ENCODE peak calls at places on chromosomes 16 and 17, in seven cellular contexts. V is A549, B is upper lobe of left lung, P is tibial nerve, K is GM12878, S is HepG2, G is SK-N-SH. X is an unnamed sample.

GRCh38 chr16:9141813-9142212 is 50.4 kb downstream of the HAPSTR1 start:
- DNase-seq in V (no peak), B (no peak), P (no peak), K (no peak), S (no peak), G (no peak), X (no peak)

GRCh38 chr16:62190426-62190825 is 154.2 kb upstream of the CDH8 start:
- DNase-seq in V (peak; percentile 14), B (no peak), P (no peak), K (no peak), S (peak; percentile 24), G (peak; percentile 31), X (no peak)

GRCh38 chr16:68696514-68696913 is 40.6 kb upstream of the CDH1 start:
- DNase-seq in V (no peak), B (no peak), P (no peak), K (no peak), S (peak; percentile 28), G (no peak), X (no peak)

GRCh38 chr16:23959069-23959800 is 123.5 kb downstream of the PRKCB start:
- DNase-seq in V (no peak), B (no peak), P (no peak), K (no peak), S (no peak), G (no peak), X (no peak)

GRCh38 chr17:55348749-55349354 is 72.8 kb downstream of the MMD start:
- DNase-seq in V (peak; percentile 66), B (no peak), P (peak; percentile 38), K (no peak), S (peak; percentile 69), G (peak; percentile 57), X (peak; percentile 72)

GRCh38 chr16:27758544-27758943 is 208.6 kb downstream of the KATNIP start:
- DNase-seq in V (no peak), B (no peak), P (no peak), K (no peak), S (no peak), G (no peak), X (no peak)

GRCh38 chr16:80993293-80993691 is 13.4 kb downstream of the CMC2 start:
- DNase-seq in V (peak; percentile 70), B (no peak), P (no peak), K (no peak), S (peak; percentile 87), G (no peak), X (no peak)

GRCh38 chr16:24906901-24907300 is 61.1 kb downstream of the SLC5A11 start:
- DNase-seq in V (no peak), B (peak; percentile 38), P (no peak), K (no peak), S (no peak), G (no peak), X (peak; percentile 40)

GRCh38 chr17:29526322-29526721 is 40.5 kb downstream of the ABHD15 start:
- DNase-seq in V (peak; percentile 52), B (no peak), P (no peak), K (no peak), S (no peak), G (no peak), X (no peak)

GRCh38 chr16:86823895-86824671 is 245.7 kb downstream of the FOXL1 start:
- DNase-seq in V (no peak), B (no peak), P (no peak), K (no peak), S (no peak), G (no peak), X (no peak)

GRCh38 chr17:73307130-73307529 is 4.7 kb downstream of the CDC42EP4 start:
- DNase-seq in V (no peak), B (no peak), P (no peak), K (no peak), S (no peak), G (no peak), X (peak; percentile 87)

GRCh38 chr16:56346131-56346890 is 79.0 kb downstream of the AMFR start:
- DNase-seq in V (no peak), B (no peak), P (no peak), K (no peak), S (no peak), G (no peak), X (no peak)

GRCh38 chr17:47935961-47936360 is 5.4 kb upstream of the PNPO start:
- DNase-seq in V (peak; percentile 81), B (no peak), P (no peak), K (no peak), S (no peak), G (no peak), X (no peak)

GRCh38 chr17:8837438-8838075 is 29.9 kb downstream of the PIK3R6 start:
- DNase-seq in V (no peak), B (no peak), P (no peak), K (no peak), S (no peak), G (no peak), X (peak; percentile 57)

GRCh38 chr16:88923926-88924833 is 52.8 kb downstream of the CBFA2T3 start:
- DNase-seq in V (no peak), B (peak; percentile 79), P (no peak), K (no peak), S (peak; percentile 25), G (no peak), X (no peak)

GRCh38 chr16:1420540-1421205 is at the start of gene UQCC4:
- DNase-seq in V (peak; percentile 99), B (peak; percentile 100), P (peak; percentile 99), K (peak; percentile 95), S (peak; percentile 96), G (peak; percentile 97), X (peak; percentile 99)
- TF ChIP-seq EP300 in V (no peak), B (peak; percentile 93), P (peak; percentile 100), K (peak; percentile 55), S (peak; percentile 43), G (no peak), X (peak; percentile 80)

DNA sequence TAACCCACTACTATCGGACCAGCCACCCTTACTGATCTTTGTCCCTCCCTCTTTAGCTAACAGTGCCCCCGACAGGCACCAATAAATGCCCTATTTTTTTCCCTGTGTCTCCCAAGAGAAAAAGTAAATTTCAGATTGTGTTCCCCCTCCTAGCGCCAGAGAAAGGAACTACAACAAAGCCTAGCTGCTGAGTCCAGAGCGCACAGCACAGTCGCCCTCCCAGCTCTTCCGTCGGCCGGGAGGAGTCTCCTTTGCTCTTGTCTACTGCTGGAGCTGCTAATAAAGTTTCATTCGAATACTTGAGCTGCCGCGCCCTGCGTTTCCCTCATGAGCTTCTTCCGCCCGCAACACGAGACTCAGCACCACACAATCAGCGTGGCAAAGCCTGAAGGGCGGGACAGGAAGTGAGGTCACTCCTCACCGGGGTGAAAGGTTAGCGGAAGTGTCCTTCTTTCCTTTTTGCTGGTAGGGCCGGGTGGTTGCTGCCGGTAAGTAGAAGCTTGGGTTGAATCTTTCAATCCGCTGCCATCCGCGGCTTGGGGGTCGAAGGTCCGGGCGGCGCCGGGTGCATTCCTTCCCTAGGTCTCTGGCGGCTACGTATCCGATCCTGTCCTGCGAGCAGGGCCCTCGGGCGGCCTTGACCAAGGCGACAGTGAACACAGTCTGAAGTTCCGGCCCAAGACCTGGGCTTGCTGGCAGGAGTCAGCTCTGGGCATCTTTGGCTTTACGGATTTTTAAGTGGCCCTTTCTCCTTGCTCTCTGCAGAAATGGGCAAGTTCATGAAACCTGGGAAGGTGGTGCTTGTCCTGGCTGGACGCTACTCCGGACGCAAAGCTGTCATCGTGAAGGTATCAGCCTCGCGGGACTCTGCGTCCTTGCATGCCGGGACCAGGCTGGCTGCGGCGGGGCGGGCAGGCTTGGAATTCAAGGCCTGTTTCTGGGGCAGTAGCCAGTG is at the start of gene RPL27:
- DNase-seq in V (peak; percentile 100), B (peak; percentile 91), P (peak; percentile 98), K (peak; percentile 100), S (peak; percentile 100), G (peak; percentile 88), X (peak; percentile 100)
- TF ChIP-seq EP300 in V (no peak), B (peak; percentile 79), P (peak; percentile 99), K (no peak), S (peak; percentile 81), G (peak; percentile 54), X (no peak)

GRCh38 chr17:35022536-35023063 is 40.9 kb downstream of the RFFL start:
- DNase-seq in V (peak; percentile 82), B (no peak), P (peak; percentile 38), K (no peak), S (peak; percentile 24), G (no peak), X (peak; percentile 93)
- TF ChIP-seq EP300 in V (no peak), B (peak; percentile 94), P (no peak), K (no peak), S (no peak), G (no peak), X (peak; percentile 83)

DNA sequence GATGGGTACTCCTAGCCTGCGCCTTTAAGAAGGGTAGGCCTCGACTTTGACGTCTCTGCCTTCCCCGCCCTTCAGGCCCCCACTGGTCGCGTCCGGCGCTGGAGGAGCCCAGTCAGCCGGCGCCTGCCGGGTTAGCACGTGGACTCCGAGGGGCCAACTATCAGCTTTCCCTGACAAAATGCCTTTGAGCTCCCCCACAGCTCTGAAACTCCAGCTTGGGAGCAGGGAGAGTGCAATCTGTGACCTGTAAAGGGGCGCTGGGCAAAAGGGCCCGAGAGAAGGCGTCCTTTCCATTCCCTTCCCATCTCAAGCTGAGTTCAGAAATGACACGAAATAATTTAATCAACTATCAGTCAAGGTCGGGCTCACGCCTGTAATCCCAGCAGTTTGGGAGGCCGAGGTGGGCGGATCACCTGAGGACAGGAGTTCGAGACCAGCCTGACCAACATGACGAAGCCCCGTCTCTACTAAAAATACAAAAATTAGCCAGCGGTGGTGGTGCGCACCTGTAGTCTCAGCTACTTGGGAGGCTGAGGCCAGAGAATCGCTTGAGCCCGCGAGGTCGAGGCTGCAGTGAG is 2.3 kb upstream of the SLC25A39 start:
- DNase-seq in V (peak; percentile 99), B (peak; percentile 97), P (peak; percentile 96), K (peak; percentile 79), S (peak; percentile 95), G (peak; percentile 94), X (peak; percentile 99)
- TF ChIP-seq EP300 in V (no peak), B (peak; percentile 62), P (peak; percentile 91), K (no peak), S (no peak), G (peak; percentile 19), X (no peak)

DNA sequence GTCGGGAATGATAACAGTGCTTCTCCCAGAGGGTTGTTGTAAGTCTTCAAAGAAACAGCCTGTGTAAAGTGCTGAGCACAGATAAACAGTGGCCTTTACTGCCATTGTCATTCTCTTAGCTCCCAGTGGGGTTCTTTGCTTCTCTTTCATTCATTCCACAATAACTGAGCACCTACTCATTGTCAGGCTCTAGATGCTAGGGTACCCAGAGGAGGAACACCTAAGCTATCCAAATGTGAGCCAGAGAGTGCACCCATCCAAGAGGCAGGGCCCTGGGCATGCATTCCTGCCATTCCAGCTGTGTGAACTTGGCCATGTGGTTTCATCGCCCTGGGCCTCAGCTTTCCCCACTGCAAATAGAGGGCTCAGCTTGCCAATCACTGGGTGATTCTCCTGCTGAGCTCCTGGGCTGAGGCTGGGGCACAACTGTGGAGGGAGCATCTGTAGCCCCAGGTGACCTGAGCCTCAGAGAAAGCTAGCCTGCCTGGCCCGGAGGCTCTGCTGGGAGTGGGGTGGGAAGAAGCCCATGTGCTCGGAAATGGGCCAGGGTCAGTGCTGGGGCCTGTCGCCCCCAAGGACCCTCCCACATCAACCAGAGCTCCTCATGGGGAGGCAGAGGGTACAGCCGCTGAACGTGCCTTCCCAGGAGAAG is 38.2 kb upstream of the CRHR1 start:
- DNase-seq in V (no peak), B (peak; percentile 36), P (no peak), K (no peak), S (no peak), G (no peak), X (peak; percentile 58)
- TF ChIP-seq EP300 in V (no peak), B (no peak), P (no peak), K (no peak), S (no peak), G (no peak), X (no peak)

GRCh38 chr17:1716912-1717695 is 6.9 kb upstream of the TLCD2 start:
- DNase-seq in V (peak; percentile 100), B (no peak), P (peak; percentile 93), K (peak; percentile 97), S (peak; percentile 99), G (peak; percentile 86), X (peak; percentile 98)
- TF ChIP-seq EP300 in V (no peak), B (peak; percentile 80), P (no peak), K (peak; percentile 6), S (no peak), G (peak; percentile 48), X (no peak)

X was measured in sigmoid colon.